ENCODE peak calls at places on chromosomes 7 and 10, in eight cellular contexts. W is neuronal stem cell, E is ovary, G is mucosa of descending colon, C is fibroblast of lung, D is neural progenitor cell, Q is GM23338, T is stomach. M is an unnamed sample. For H3K36me3, the result is how much of the 10 kb centered on the place peaks cover.

GRCh38 chr10:71726673-71727428 is 7.3 kb upstream of the C10orf105 start:
- DNase-seq in W (no peak), E (no peak), G (no peak), C (no peak), D (no peak), Q (no peak), T (no peak), M (no peak)

GRCh38 chr10:44715081-44715480 is 196.1 kb upstream of the TMEM72 start:
- DNase-seq in W (no peak), E (no peak), G (no peak), C (no peak), D (no peak), Q (no peak), T (no peak), M (no peak)

GRCh38 chr7:155173905-155174304 is 103.8 kb downstream of the HTR5A start:
- DNase-seq in W (no peak), E (no peak), G (no peak), C (no peak), D (no peak), Q (no peak), T (no peak), M (no peak)

GRCh38 chr7:47720141-47720906 is 138.4 kb upstream of the TNS3 start:
- DNase-seq in W (no peak), E (peak), G (peak), C (peak), D (no peak), Q (no peak), T (peak), M (no peak)

GRCh38 chr7:131753620-131754222 is 197.3 kb upstream of the PODXL start:
- DNase-seq in W (no peak), E (no peak), G (no peak), C (no peak), D (peak), Q (peak), T (no peak), M (no peak)

GRCh38 chr10:31836569-31837406 is 91.8 kb downstream of the ARHGAP12 start:
- DNase-seq in W (peak), E (no peak), G (no peak), C (peak), D (peak), Q (peak), T (no peak), M (no peak)

GRCh38 chr10:103449208-103450144 is 2.7 kb downstream of the CALHM2 start:
- DNase-seq in W (no peak), E (no peak), G (peak), C (no peak), D (no peak), Q (no peak), T (no peak), M (no peak)

GRCh38 chr7:155356323-155357105 is 58.8 kb downstream of the INSIG1 start:
- DNase-seq in W (no peak), E (peak), G (no peak), C (no peak), D (peak), Q (peak), T (no peak), M (no peak)

DNA sequence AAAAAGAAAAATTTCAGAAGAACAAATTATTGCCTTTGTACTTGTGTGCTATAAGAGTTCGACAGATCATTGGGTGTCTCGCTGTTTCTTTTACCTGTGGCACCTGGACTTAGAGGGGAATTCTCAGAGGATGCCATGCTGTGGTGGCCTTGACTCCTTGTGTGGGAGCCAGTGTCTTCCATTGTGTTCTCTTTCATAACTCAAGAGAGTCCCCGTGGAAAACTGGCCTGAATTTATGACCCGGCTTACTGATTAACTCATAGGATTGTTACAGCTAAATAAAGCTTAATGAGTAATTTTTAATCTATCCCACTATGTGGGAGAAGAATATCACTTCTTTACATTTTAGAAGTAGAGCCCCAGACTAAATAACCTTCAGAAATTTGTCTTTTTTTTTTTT is 54.5 kb downstream of the UBE3C start:
- DNase-seq in W (no peak), E (no peak), G (no peak), C (no peak), D (no peak), Q (no peak), T (no peak), M (peak)
- H3K36me3 ChIP-seq in W (half or more), E (under half), G (under half), C (under half), D (under half), Q (under half), T (half or more), M (under half)

GRCh38 chr7:157358041-157358752 is 21.4 kb downstream of the DNAJB6 start:
- DNase-seq in W (no peak), E (no peak), G (no peak), C (no peak), D (no peak), Q (no peak), T (no peak), M (no peak)

GRCh38 chr7:157358753-157359096 is 21.9 kb downstream of the DNAJB6 start:
- DNase-seq in W (no peak), E (no peak), G (no peak), C (no peak), D (no peak), Q (no peak), T (no peak), M (no peak)

GRCh38 chr7:157361537-157361936 is 24.7 kb downstream of the DNAJB6 start:
- DNase-seq in W (no peak), E (no peak), G (no peak), C (no peak), D (no peak), Q (no peak), T (no peak), M (no peak)

GRCh38 chr7:157360483-157361025 is 23.8 kb downstream of the DNAJB6 start:
- DNase-seq in W (no peak), E (no peak), G (no peak), C (no peak), D (no peak), Q (no peak), T (no peak), M (no peak)

DNA sequence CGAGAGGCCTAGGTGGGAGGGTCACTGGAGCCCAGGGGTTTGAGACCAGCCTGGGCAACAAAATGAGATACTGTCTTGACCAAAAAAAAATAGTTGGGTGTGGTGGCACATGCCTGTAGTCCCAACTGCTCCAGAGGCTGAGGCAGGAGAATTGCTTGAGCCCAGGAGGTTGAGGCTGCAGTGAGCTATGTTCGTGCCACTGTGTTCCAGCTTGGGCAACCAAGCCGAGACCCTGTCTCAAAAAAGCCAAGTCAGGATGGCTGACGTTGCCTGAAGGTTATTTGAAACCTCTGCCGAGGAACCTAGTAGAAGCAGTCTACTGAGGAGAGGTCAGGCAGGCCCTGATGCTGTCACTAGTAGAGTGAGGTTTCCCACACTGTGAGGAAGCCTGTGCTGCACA is 22.8 kb downstream of the DNAJB6 start:
- DNase-seq in W (no peak), E (no peak), G (no peak), C (no peak), D (no peak), Q (no peak), T (no peak), M (no peak)
- H3K36me3 ChIP-seq in W (half or more), E (under half), G (under half), C (under half), D (under half), Q (half or more), T (half or more), M (under half)

DNA sequence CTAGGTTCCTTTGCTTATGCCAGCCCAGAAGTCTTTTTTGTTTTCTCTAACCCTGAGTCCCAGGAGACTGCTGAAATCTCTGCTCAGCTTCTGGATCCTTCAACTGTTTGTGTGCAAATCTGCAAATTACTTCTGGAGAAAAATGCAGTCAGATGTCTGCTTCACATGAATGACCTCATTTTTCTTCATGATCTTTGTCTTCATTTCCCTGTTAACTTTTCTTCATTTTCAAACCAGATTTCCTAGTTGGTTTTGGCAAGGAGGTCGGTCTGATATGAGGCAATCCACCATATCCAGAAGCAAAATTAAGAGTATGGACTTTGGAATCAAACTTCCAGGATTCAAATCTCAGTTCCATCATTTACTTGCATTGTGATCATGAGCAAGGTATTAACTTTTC is 66.8 kb downstream of the ZNF503 start:
- DNase-seq in W (no peak), E (no peak), G (no peak), C (peak), D (no peak), Q (no peak), T (no peak), M (no peak)
- H3K36me3 ChIP-seq in W (under half), E (under half), G (under half), C (under half), D (under half), Q (under half), T (under half), M (under half)

GRCh38 chr7:135602304-135602703 is 44.6 kb downstream of the NUP205 start:
- DNase-seq in W (no peak), E (no peak), G (no peak), C (no peak), D (no peak), Q (no peak), T (no peak), M (no peak)
- H3K36me3 ChIP-seq in W (half or more), E (under half), G (under half), C (under half), D (under half), Q (half or more), T (half or more), M (under half)

GRCh38 chr10:93357680-93358079 is 124.5 kb downstream of the MYOF start:
- DNase-seq in W (peak), E (no peak), G (no peak), C (peak), D (peak), Q (peak), T (no peak), M (no peak)

GRCh38 chr10:93352638-93353383 is 129.3 kb downstream of the MYOF start:
- DNase-seq in W (peak), E (no peak), G (no peak), C (peak), D (peak), Q (peak), T (no peak), M (no peak)

GRCh38 chr10:93356516-93356915 is 125.6 kb downstream of the MYOF start:
- DNase-seq in W (no peak), E (no peak), G (no peak), C (no peak), D (no peak), Q (no peak), T (no peak), M (no peak)
- H3K36me3 ChIP-seq in W (under half), E (under half), G (under half), C (under half), D (under half), Q (under half), T (half or more), M (under half)

M was measured in right lobe of liver.